ENCODE peak calls at places on chromosomes 12 and 14, in seven cellular contexts. G, Q, N, B, U, J and I are unnamed samples.

GRCh38 chr12:48818831-48819590 is 715 bp downstream of the CACNB3 start:
- DNase-seq in G (no peak), Q (no peak), N (no peak), B (no peak), U (peak), J (no peak), I (no peak)

GRCh38 chr12:49534806-49535278 is 4.0 kb upstream of the KCNH3 start:
- DNase-seq in G (no peak), Q (no peak), N (no peak), B (no peak), U (no peak), J (no peak), I (peak)

GRCh38 chr12:2607881-2608607 is 186.7 kb upstream of the FKBP4 start:
- DNase-seq in G (no peak), Q (no peak), N (no peak), B (no peak), U (no peak), J (no peak), I (no peak)

GRCh38 chr12:49708851-49709250 is 1.6 kb upstream of the FMNL3 start:
- DNase-seq in G (no peak), Q (no peak), N (no peak), B (no peak), U (no peak), J (no peak), I (no peak)

GRCh38 chr14:50667491-50668007 is 557 bp downstream of the SAV1 start:
- DNase-seq in G (no peak), Q (peak), N (no peak), B (no peak), U (peak), J (no peak), I (peak)

GRCh38 chr12:94089891-94090290 is 58.5 kb upstream of the PLXNC1 start:
- DNase-seq in G (no peak), Q (no peak), N (no peak), B (no peak), U (no peak), J (peak), I (no peak)

GRCh38 chr14:91866061-91866460 is 1.3 kb downstream of the TC2N start:
- DNase-seq in G (no peak), Q (no peak), N (no peak), B (no peak), U (no peak), J (no peak), I (no peak)

GRCh38 chr14:69909831-69910550 is 30.8 kb downstream of the SMOC1 start:
- DNase-seq in G (no peak), Q (no peak), N (no peak), B (no peak), U (no peak), J (no peak), I (no peak)

GRCh38 chr12:116609715-116610114 is 50.5 kb downstream of the MAP1LC3B2 start:
- DNase-seq in G (no peak), Q (no peak), N (peak), B (no peak), U (no peak), J (peak), I (no peak)

GRCh38 chr12:123384318-123384993 is 524 bp downstream of the KMT5A start:
- DNase-seq in G (peak), Q (peak), N (peak), B (no peak), U (no peak), J (no peak), I (no peak)

GRCh38 chr14:53478174-53478573 is 325.1 kb upstream of the DDHD1 start:
- DNase-seq in G (no peak), Q (no peak), N (no peak), B (no peak), U (no peak), J (no peak), I (no peak)

GRCh38 chr14:103224996-103225874 is 102.0 kb downstream of the TNFAIP2 start:
- DNase-seq in G (no peak), Q (no peak), N (no peak), B (no peak), U (no peak), J (no peak), I (no peak)

GRCh38 chr12:43847427-43847826 is 11.5 kb downstream of the TMEM117 start:
- DNase-seq in G (no peak), Q (no peak), N (peak), B (no peak), U (no peak), J (no peak), I (no peak)

GRCh38 chr12:56880416-56881035 is 53.7 kb downstream of the SDR9C7 start:
- DNase-seq in G (no peak), Q (no peak), N (no peak), B (no peak), U (no peak), J (no peak), I (no peak)

GRCh38 chr14:30608533-30609006 is 13.5 kb upstream of the SCFD1 start:
- DNase-seq in G (no peak), Q (no peak), N (peak), B (no peak), U (peak), J (no peak), I (no peak)

GRCh38 chr12:25272937-25273526 is 22.3 kb upstream of the KRAS start:
- DNase-seq in G (no peak), Q (no peak), N (no peak), B (no peak), U (no peak), J (no peak), I (no peak)

GRCh38 chr12:52225752-52226151 is 7.3 kb upstream of the KRT7 start:
- DNase-seq in G (no peak), Q (no peak), N (no peak), B (no peak), U (no peak), J (no peak), I (no peak)

GRCh38 chr12:52228931-52229330 is 4.1 kb upstream of the KRT7 start:
- DNase-seq in G (no peak), Q (no peak), N (no peak), B (no peak), U (no peak), J (no peak), I (no peak)

GRCh38 chr12:52226446-52226845 is 6.6 kb upstream of the KRT7 start:
- DNase-seq in G (no peak), Q (no peak), N (no peak), B (no peak), U (no peak), J (no peak), I (no peak)

GRCh38 chr12:52228366-52228765 is 4.7 kb upstream of the KRT7 start:
- DNase-seq in G (no peak), Q (no peak), N (no peak), B (no peak), U (no peak), J (no peak), I (no peak)

GRCh38 chr12:52227767-52228166 is 5.3 kb upstream of the KRT7 start:
- DNase-seq in G (no peak), Q (no peak), N (no peak), B (no peak), U (no peak), J (no peak), I (no peak)
- H3K27ac ChIP-seq in G (no peak), Q (no peak), N (peak), B (no peak), U (no peak), J (no peak), I (no peak)

GRCh38 chr12:101597164-101597563 is 2.4 kb downstream of the MYBPC1 start:
- DNase-seq in G (no peak), Q (no peak), N (no peak), B (no peak), U (no peak), J (no peak), I (no peak)
- TF ChIP-seq EP300 in G (no peak), Q (no peak), N (no peak), B (no peak), U (no peak), J (no peak), I (no peak)

DNA sequence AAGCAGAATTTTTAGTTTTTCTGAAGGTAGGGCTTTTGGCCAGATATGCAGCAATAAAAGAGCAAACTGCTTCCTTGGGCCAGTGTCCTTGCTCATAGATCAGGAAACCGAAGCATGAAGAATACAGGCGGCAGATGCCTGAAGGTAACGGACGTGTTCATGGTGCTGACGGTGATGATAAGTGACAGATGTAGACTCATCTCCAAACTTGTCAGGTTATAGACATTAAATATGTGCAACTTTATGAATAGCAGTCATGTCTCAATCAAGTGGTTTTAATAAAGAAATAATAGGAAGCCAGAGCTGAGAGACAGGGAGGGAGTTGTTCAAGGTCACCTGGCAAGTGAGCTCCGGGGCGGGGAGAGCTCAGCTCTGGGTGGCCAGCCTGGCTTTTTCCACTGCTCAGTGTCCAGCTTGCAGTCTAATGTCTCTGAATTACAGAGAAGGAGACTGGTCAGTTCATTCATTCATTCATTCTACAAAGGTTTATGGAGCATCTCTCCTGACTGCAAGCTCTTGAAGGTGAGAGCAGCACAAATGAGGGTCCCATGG is 1.0 kb downstream of the SERPINA5 start:
- DNase-seq in G (peak), Q (no peak), N (no peak), B (no peak), U (no peak), J (no peak), I (peak)
- H3K27ac ChIP-seq in G (peak), Q (no peak), N (no peak), B (no peak), U (no peak), J (no peak), I (peak)

GRCh38 chr14:94396628-94397210 is 8.3 kb upstream of the SERPINA1 start:
- DNase-seq in G (no peak), Q (no peak), N (no peak), B (no peak), U (no peak), J (no peak), I (no peak)

GRCh38 chr14:94394594-94395305 is 6.3 kb upstream of the SERPINA1 start:
- DNase-seq in G (no peak), Q (peak), N (no peak), B (peak), U (peak), J (no peak), I (no peak)

GRCh38 chr14:94397279-94397898 is 9.0 kb upstream of the SERPINA1 start:
- DNase-seq in G (no peak), Q (no peak), N (no peak), B (no peak), U (no peak), J (no peak), I (no peak)

GRCh38 chr14:94395306-94395899 is 7.0 kb upstream of the SERPINA1 start:
- DNase-seq in G (no peak), Q (no peak), N (no peak), B (no peak), U (no peak), J (no peak), I (no peak)

DNA sequence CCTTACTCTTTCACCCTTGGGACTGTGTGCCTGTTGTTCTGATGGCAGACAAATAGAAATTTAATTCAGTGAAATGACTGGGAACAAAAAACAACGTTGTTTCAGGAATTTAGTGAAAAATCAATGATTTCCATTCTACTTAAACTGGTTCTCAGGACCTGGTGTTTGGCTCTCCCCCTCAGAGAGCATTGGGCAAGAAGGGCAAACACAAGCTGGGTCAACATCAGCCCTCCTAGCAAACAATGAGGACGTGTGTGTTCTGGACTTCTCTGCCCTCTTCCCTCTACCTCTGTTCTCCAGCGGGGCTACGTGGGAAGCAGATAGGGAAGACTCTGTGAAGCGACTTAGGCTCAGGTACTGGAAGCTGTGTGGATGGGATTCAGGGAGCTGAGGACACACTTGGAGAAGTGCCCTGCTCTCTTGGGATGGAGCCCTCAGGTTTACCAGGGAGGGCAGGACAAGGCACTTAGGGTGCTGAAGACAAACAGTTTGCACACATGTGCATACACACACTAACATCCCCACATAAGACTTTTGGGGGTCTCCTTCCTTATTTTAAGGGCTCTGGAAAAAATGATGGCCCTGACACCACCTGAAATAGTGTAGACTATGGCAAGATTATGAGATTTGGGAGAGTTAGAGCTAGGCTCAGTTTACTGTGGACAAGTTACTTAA is 7.6 kb upstream of the SERPINA1 start:
- DNase-seq in G (no peak), Q (peak), N (peak), B (no peak), U (no peak), J (no peak), I (peak)
- TF ChIP-seq EP300 in G (no peak), Q (no peak), N (no peak), B (no peak), U (no peak), J (no peak), I (no peak)

GRCh38 chr12:65529771-65530435 is 251.4 kb downstream of the MSRB3 start:
- DNase-seq in G (no peak), Q (no peak), N (no peak), B (no peak), U (no peak), J (no peak), I (no peak)
- H3K27ac ChIP-seq in G (no peak), Q (no peak), N (no peak), B (no peak), U (no peak), J (no peak), I (no peak)